ENCODE peak calls at places on chromosomes 1 and 21, in six cellular contexts. O, R, H, T, V and B are unnamed samples.

GRCh38 chr1:173269490-173270230 is 62.5 kb upstream of the TNFSF4 start:
- DNase-seq in O (no peak), R (peak; percentile 40), H (no peak), T (no peak), V (no peak), B (no peak)

GRCh38 chr1:7860130-7860529 is 7.3 kb upstream of the UTS2 start:
- DNase-seq in O (no peak), R (no peak), H (no peak), T (no peak), V (no peak), B (no peak)

GRCh38 chr1:148372731-148373130 is 110.4 kb downstream of the PPIAL4G start:
- DNase-seq in O (no peak), R (no peak), H (no peak), T (no peak), V (no peak), B (no peak)

GRCh38 chr1:165060285-165060793 is 296.2 kb downstream of the LMX1A start:
- DNase-seq in O (no peak), R (no peak), H (no peak), T (no peak), V (no peak), B (no peak)

GRCh38 chr1:236395780-236396664 is 1.9 kb downstream of the EDARADD start:
- DNase-seq in O (no peak), R (no peak), H (no peak), T (no peak), V (no peak), B (peak; percentile 70)

GRCh38 chr1:205358579-205358978 is 1.9 kb upstream of the KLHDC8A start:
- DNase-seq in O (no peak), R (no peak), H (no peak), T (no peak), V (no peak), B (no peak)

GRCh38 chr1:13814131-13814530 is 114.1 kb downstream of the PRDM2 start:
- DNase-seq in O (peak; percentile 39), R (no peak), H (no peak), T (no peak), V (no peak), B (no peak)

GRCh38 chr1:47232187-47232874 is at the start of gene TAL1:
- DNase-seq in O (no peak), R (no peak), H (no peak), T (no peak), V (no peak), B (no peak)

GRCh38 chr1:99644302-99645004 is 1.5 kb upstream of the PALMD start:
- DNase-seq in O (no peak), R (no peak), H (no peak), T (no peak), V (no peak), B (no peak)

GRCh38 chr1:38680801-38681510 is 178.6 kb downstream of the RRAGC start:
- DNase-seq in O (no peak), R (no peak), H (no peak), T (no peak), V (no peak), B (no peak)

GRCh38 chr1:193338194-193338593 is 151.8 kb upstream of the B3GALT2 start:
- DNase-seq in O (no peak), R (no peak), H (no peak), T (peak; percentile 66), V (no peak), B (no peak)

GRCh38 chr1:232385221-232385620 is 244.7 kb downstream of the SIPA1L2 start:
- DNase-seq in O (no peak), R (no peak), H (no peak), T (no peak), V (no peak), B (no peak)

GRCh38 chr1:2937805-2938204 is 83.5 kb upstream of the ACTRT2 start:
- DNase-seq in O (no peak), R (no peak), H (no peak), T (no peak), V (no peak), B (no peak)

GRCh38 chr1:166153641-166154350 is 13.0 kb downstream of the FAM78B start:
- DNase-seq in O (no peak), R (no peak), H (no peak), T (no peak), V (peak; percentile 65), B (no peak)

GRCh38 chr21:37047079-37047478 is 25.8 kb downstream of the PIGP start:
- DNase-seq in O (no peak), R (no peak), H (no peak), T (no peak), V (no peak), B (no peak)

GRCh38 chr21:45383615-45384201 is 21.3 kb upstream of the COL18A1 start:
- DNase-seq in O (peak; percentile 43), R (no peak), H (no peak), T (no peak), V (peak; percentile 15), B (no peak)

GRCh38 chr1:206540044-206540758 is 32.9 kb downstream of the RASSF5 start:
- DNase-seq in O (peak; percentile 97), R (no peak), H (no peak), T (no peak), V (no peak), B (no peak)

GRCh38 chr1:205670611-205671430 is 9.5 kb downstream of the SLC45A3 start:
- DNase-seq in O (peak; percentile 96), R (no peak), H (no peak), T (no peak), V (no peak), B (no peak)

GRCh38 chr21:34613679-34614442 is 1.1 kb downstream of the RCAN1 start:
- DNase-seq in O (peak; percentile 46), R (no peak), H (no peak), T (peak; percentile 31), V (no peak), B (no peak)

GRCh38 chr21:45496151-45496967 is 45.9 kb downstream of the SLC19A1 start:
- DNase-seq in O (peak; percentile 47), R (no peak), H (peak; percentile 53), T (no peak), V (peak; percentile 15), B (no peak)

GRCh38 chr21:34351786-34352241 is 12.0 kb upstream of the KCNE2 start:
- DNase-seq in O (peak; percentile 75), R (peak; percentile 21), H (peak; percentile 74), T (peak; percentile 73), V (peak; percentile 51), B (no peak)

GRCh38 chr1:64915381-64916274 is 50.7 kb downstream of the JAK1 start:
- DNase-seq in O (peak; percentile 82), R (peak; percentile 81), H (no peak), T (no peak), V (no peak), B (no peak)

GRCh38 chr1:163361123-163361934 is 39.6 kb downstream of the NUF2 start:
- DNase-seq in O (no peak), R (peak; percentile 5), H (no peak), T (peak; percentile 14), V (no peak), B (no peak)

GRCh38 chr1:33970148-33970825 is 106.4 kb downstream of the HMGB4 start:
- DNase-seq in O (no peak), R (no peak), H (no peak), T (no peak), V (no peak), B (no peak)

DNA sequence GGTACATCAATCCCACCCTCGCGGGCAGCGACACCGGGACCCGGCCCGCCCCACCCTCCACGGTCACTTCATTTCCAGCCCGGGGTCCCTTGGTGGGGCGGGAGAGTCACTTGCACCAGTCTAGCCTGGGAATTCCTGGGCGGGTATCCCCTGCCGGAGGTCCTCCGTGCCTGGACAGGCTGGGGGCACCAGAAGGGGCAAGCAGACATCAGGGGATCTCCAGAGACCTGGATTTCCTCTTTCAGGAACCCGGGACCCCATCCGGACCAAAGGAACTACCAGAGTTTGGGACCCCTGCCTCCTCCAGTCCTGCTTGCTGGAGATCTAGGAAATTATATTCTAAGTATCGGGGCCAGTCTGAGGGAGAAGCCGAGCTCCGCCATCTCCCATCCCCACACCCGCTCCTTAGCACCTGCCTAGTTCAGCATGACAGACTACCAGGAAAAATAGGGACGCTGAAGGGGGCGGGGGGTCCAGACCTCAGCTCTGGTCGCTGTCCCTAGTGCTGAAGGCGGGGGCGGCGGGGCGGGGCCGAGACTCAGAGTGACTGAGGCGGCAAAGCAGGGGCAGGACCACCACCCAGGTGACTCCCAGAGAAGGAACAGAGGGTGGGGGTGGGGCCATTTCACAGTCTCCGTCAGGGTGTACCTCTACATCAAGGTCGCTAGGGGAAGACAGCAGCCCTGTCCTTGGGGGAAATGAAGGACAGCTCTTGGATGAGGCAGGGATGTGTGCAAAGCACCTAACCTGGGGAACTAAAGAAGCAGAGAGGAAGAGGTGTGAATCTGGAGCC is 829 bp downstream of the HCN3 start:
- DNase-seq in O (peak; percentile 64), R (peak; percentile 86), H (no peak), T (peak; percentile 81), V (peak; percentile 66), B (no peak)
- TF ChIP-seq CTCF in O (peak; percentile 19), R (peak; percentile 33), H (peak; percentile 39), T (peak; percentile 40), V (no peak), B (peak; percentile 62)

GRCh38 chr1:32448773-32449456 is 16.0 kb upstream of the ZBTB8B start:
- DNase-seq in O (no peak), R (peak; percentile 41), H (no peak), T (no peak), V (no peak), B (no peak)
- TF ChIP-seq CTCF in O (no peak), R (peak; percentile 39), H (no peak), T (peak; percentile 36), V (no peak), B (peak; percentile 74)

DNA sequence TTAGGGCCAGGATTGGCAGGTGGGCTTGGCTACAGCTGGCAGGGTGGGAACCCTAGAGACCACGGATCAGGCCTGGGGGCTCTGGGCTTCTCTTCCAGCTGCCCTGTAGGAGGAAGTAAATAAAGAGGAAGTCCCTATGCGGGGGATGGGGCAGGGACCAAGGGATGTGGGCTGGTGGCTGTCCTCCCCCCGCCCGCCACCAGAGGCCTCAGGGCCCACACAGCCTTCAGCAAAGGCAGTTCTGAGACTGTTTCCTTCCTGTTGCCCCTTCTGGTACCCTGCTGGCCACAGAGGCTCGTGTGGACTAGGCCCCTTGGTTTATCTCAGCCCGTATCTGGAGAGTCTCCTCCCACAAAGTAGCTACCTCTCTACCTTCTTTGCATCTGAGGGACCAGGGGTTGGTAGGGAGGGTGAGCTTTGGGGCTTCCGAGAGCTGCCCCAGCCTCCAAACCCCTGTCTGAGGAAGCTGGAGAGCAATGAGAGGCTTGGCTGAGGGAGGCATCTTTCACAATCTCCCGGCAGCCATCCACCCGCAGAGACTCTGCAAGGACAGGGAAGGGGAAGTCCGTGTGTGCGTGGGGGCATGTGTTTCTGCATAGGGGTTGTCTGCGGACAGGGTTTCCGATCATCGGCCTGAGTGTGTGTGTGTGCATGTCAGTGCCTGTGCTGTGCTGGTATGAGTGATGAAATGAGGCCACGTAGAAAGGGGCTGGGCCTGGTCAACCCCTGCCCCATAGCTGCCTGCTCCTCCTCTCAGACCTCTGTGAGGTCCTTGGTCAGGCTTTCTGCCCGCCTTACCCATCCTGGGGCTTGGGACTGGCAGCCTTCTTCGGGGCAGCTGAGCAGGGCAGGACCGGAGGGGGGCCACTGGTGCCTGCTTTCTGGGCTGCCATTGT is 12.5 kb downstream of the RPS6KA1 start:
- DNase-seq in O (peak; percentile 77), R (peak; percentile 47), H (no peak), T (peak; percentile 88), V (peak; percentile 79), B (no peak)
- TF ChIP-seq CTCF in O (peak; percentile 17), R (no peak), H (peak; percentile 15), T (peak; percentile 53), V (peak; percentile 75), B (peak; percentile 67)

DNA sequence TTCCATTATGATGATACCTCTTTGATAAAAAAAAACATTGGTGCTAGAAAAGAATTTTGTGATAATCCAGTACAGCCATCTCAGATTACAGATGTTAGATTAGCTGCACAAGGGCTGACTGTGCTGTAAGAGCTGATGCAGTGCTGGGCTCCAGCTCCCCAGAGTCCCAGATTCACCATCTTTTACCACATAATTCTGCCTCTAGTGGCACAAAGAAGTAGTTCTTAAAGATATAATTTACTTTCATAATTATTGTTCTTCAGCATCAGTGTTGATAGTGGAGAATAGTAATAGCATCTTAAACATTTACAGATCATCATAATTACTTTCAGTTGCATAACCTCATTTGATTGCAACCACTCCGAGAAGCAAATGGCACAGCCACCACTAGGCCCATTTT is 262.1 kb downstream of the BRINP2 start:
- DNase-seq in O (no peak), R (no peak), H (no peak), T (no peak), V (no peak), B (no peak)
- TF ChIP-seq CTCF in O (no peak), R (no peak), H (no peak), T (no peak), V (peak; percentile 52), B (peak; percentile 62)